ENCODE peak calls at places on chromosomes 5 and 9, in seven cellular contexts. K is cardiac fibroblast, T is hepatocyte, V is BJ, R is psoas muscle, L is colonic mucosa, Y is epithelial cell of esophagus. M is an unnamed sample.

GRCh38 chr9:115671911-115672310 is 481.7 kb upstream of the PAPPA start:
- DNase-seq in K (no peak), T (no peak), V (no peak), R (no peak), L (no peak), Y (no peak), M (no peak)

GRCh38 chr5:145941677-145942130 is 5.3 kb downstream of the SH3RF2 start:
- DNase-seq in K (peak; percentile 35), T (no peak), V (no peak), R (no peak), L (no peak), Y (peak; percentile 93), M (no peak)

GRCh38 chr9:20028849-20029231 is 240.0 kb upstream of the SLC24A2 start:
- DNase-seq in K (no peak), T (no peak), V (no peak), R (no peak), L (no peak), Y (no peak), M (no peak)

GRCh38 chr5:86974910-86975309 is 292.8 kb upstream of the RASA1 start:
- DNase-seq in K (peak; percentile 8), T (no peak), V (no peak), R (no peak), L (no peak), Y (no peak), M (no peak)

GRCh38 chr5:176837707-176838115 is 27.4 kb downstream of the UNC5A start:
- DNase-seq in K (peak; percentile 89), T (peak; percentile 97), V (no peak), R (peak; percentile 93), L (peak; percentile 84), Y (peak; percentile 89), M (peak; percentile 14)

GRCh38 chr5:9388941-9389674 is 156.8 kb downstream of the SEMA5A start:
- DNase-seq in K (no peak), T (no peak), V (no peak), R (no peak), L (no peak), Y (no peak), M (no peak)

GRCh38 chr5:136145030-136145429 is 12.4 kb downstream of the SMAD5 start:
- DNase-seq in K (no peak), T (no peak), V (no peak), R (no peak), L (no peak), Y (no peak), M (no peak)

GRCh38 chr5:32785639-32786216 is 74.6 kb downstream of the NPR3 start:
- DNase-seq in K (peak; percentile 57), T (no peak), V (no peak), R (no peak), L (no peak), Y (no peak), M (no peak)

GRCh38 chr5:16788957-16789356 is 147.1 kb downstream of the MYO10 start:
- DNase-seq in K (no peak), T (no peak), V (no peak), R (no peak), L (no peak), Y (no peak), M (no peak)

DNA sequence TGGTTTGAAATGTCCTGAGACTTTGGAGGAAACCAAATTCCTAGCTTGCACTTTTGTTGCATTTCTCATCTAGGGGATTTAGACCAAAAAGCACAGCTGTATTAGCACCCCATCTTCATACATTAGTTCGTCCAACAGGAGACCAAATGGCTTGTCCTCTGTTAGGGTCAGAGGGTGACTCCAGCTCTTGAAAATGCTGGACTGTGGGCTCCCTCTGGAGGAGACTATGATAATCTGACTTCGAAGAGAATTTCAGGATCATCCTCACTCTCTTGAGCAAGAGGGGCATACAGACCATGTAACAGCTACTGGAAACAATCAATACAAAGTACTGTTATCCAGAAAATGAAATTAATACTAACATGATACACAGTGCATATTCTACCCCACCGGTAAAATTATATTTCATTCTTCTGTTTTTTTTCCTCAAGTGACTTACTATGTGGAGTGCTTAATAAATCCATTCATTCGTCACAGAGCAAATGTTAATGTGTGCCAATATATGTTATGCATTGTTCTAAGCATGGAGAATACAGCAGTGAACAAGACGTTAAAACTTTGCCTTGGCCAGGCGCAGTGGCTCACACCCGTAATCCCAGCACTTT is 63.7 kb upstream of the PPP2CA start:
- DNase-seq in K (peak; percentile 92), T (peak; percentile 80), V (peak; percentile 19), R (no peak), L (peak; percentile 58), Y (peak; percentile 79), M (peak; percentile 26)
- TF ChIP-seq CTCF in K (peak; percentile 65), T (peak; percentile 85), V (peak; percentile 69), R (peak; percentile 84), L (peak; percentile 62), Y (peak; percentile 74), M (peak; percentile 65)

DNA sequence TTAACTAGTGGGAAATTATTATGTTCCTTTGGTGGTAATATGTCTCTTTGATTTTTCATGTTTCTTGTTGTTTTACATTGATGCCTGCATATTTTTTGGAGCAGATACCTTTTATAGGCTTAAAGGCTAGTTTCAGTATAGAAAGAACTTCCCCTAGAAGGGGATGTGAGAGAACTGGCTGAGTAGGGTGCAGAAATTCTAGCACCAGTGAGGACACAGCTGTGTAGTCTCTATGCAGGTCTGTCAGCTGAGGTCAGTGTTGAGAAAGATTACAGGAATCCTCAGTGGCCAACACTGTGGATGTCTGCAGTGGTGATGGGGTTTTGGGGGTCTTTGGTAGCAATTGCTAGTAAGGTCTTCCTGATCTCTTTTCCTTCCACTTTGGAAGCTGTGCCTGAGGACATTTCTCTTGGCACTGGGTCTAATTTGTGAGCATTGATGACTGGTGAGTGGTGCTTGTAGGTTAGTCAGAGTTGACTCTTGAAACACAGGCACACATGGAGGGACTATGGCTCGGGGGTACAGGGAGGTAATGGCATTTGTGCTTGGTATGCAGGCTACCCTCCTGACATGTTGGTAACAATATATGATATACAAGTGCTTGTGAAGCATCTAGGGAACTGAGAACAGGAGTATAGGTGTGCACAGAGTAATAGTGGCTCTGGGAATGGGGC is 221.4 kb downstream of the SPATA31D1 start:
- DNase-seq in K (no peak), T (no peak), V (no peak), R (no peak), L (no peak), Y (peak; percentile 61), M (no peak)
- H3K4me3 ChIP-seq in K (no peak overlapping the region), T (no peak overlapping the region), V (no peak overlapping the region), R (no peak overlapping the region), L (no peak overlapping the region), Y (no peak overlapping the region), M (no peak overlapping the region)

GRCh38 chr5:139863855-139864558 is 68.4 kb downstream of the PSD2 start:
- DNase-seq in K (peak; percentile 59), T (peak; percentile 78), V (no peak), R (peak; percentile 73), L (peak; percentile 69), Y (peak; percentile 61), M (no peak)

GRCh38 chr5:139862313-139862712 is 66.7 kb downstream of the PSD2 start:
- DNase-seq in K (peak; percentile 61), T (no peak), V (no peak), R (no peak), L (no peak), Y (no peak), M (no peak)

GRCh38 chr5:139861889-139862207 is 66.2 kb downstream of the PSD2 start:
- DNase-seq in K (no peak), T (no peak), V (no peak), R (no peak), L (no peak), Y (no peak), M (no peak)

GRCh38 chr5:139863361-139863760 is 67.8 kb downstream of the PSD2 start:
- DNase-seq in K (no peak), T (no peak), V (no peak), R (peak; percentile 85), L (peak; percentile 51), Y (peak; percentile 57), M (no peak)

GRCh38 chr5:139862803-139863202 is 67.2 kb downstream of the PSD2 start:
- DNase-seq in K (no peak), T (no peak), V (no peak), R (no peak), L (no peak), Y (no peak), M (no peak)
- TF ChIP-seq CTCF in K (no peak), T (no peak), V (no peak), R (no peak), L (no peak), Y (no peak), M (peak; percentile 8)

GRCh38 chr9:129063061-129063460 is 17.9 kb upstream of the DOLPP1 start:
- DNase-seq in K (no peak), T (no peak), V (no peak), R (no peak), L (no peak), Y (no peak), M (no peak)

GRCh38 chr9:129060991-129061390 is 19.9 kb upstream of the DOLPP1 start:
- DNase-seq in K (no peak), T (no peak), V (no peak), R (no peak), L (no peak), Y (no peak), M (no peak)

GRCh38 chr9:129068110-129068509 is 12.8 kb upstream of the DOLPP1 start:
- DNase-seq in K (no peak), T (no peak), V (no peak), R (no peak), L (no peak), Y (no peak), M (no peak)

GRCh38 chr9:129059796-129060785 is 20.8 kb upstream of the DOLPP1 start:
- DNase-seq in K (no peak), T (no peak), V (no peak), R (no peak), L (no peak), Y (no peak), M (no peak)

DNA sequence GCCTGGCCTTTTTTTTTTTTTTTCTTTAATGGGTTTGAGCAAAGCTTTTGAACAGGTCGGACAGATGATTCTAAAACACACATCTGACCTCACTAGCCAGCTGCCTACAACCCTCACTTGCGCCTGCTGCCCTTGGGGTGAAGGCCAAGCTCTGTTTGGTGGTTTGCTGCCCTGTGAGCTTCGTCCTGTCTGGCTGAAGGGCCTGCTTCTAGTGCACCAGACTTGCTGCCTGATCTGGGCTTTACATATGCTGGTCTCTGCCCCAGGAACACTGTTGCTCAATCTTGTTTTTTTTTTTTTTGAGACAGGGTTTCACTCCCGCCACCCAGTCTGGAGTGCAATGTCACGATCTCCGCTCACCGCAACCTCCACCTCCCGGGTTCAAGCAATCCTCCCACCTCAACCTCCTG is 16.4 kb upstream of the DOLPP1 start:
- DNase-seq in K (no peak), T (peak; percentile 13), V (no peak), R (no peak), L (no peak), Y (no peak), M (no peak)
- H3K4me3 ChIP-seq in K (no peak overlapping the region), T (no peak overlapping the region), V (no peak overlapping the region), R (no peak overlapping the region), L (no peak overlapping the region), Y (no peak overlapping the region), M (no peak overlapping the region)

GRCh38 chr9:130932220-130933069 is 6.6 kb downstream of the FIBCD1 start:
- DNase-seq in K (no peak), T (peak; percentile 63), V (no peak), R (peak; percentile 49), L (no peak), Y (peak; percentile 17), M (no peak)
- TF ChIP-seq CTCF in K (peak; percentile 26), T (no peak), V (peak; percentile 36), R (no peak), L (no peak), Y (no peak), M (no peak)